ENCODE peak calls at places on chromosomes 6 and 20, in five cellular contexts. C is stimulated activated CD4-positive, alpha-beta T cell treated with anti-CD3 and anti-CD28 coated beads, Interleukin-2, amount 100 ng/mL, for 48 hours; N is Kasumi-1; W is anterior cingulate cortex; G is epithelial cell of esophagus. S is an unnamed sample.

GRCh38 chr6:166476061-166476591 is 93.4 kb upstream of the MPC1 start:
- DNase-seq in C (no peak), N (no peak), W (no peak), G (no peak), S (no peak)

GRCh38 chr6:33698494-33698893 is 13.0 kb downstream of the UQCC2 start:
- DNase-seq in C (no peak), N (no peak), W (no peak), G (no peak), S (no peak)

GRCh38 chr6:28215425-28215824 is 9.7 kb upstream of the ZSCAN9 start:
- DNase-seq in C (no peak), N (no peak), W (no peak), G (peak; percentile 44), S (no peak)

GRCh38 chr20:57993738-57994431 is 234.6 kb downstream of the ANKRD60 start:
- DNase-seq in C (no peak), N (no peak), W (no peak), G (no peak), S (peak; percentile 70)

GRCh38 chr6:149563203-149563927 is 2.8 kb upstream of the GINM1 start:
- DNase-seq in C (no peak), N (no peak), W (no peak), G (peak; percentile 82), S (no peak)

GRCh38 chr6:158536891-158537798 is 22.7 kb upstream of the TMEM181 start:
- DNase-seq in C (no peak), N (no peak), W (no peak), G (peak; percentile 20), S (peak; percentile 64)

GRCh38 chr20:62924567-62925419 is 1.5 kb downstream of the DIDO1 start:
- DNase-seq in C (no peak), N (peak; percentile 11), W (no peak), G (peak; percentile 93), S (no peak)

GRCh38 chr6:54003316-54003715 is 107.9 kb upstream of the MLIP start:
- DNase-seq in C (no peak), N (no peak), W (no peak), G (no peak), S (no peak)

GRCh38 chr6:126873351-126873750 is 245.1 kb upstream of the RSPO3 start:
- DNase-seq in C (no peak), N (no peak), W (no peak), G (no peak), S (no peak)

GRCh38 chr6:80003841-80004198 is 629 bp upstream of the TTK start:
- DNase-seq in C (peak; percentile 9), N (peak; percentile 82), W (peak; percentile 51), G (peak; percentile 9), S (peak; percentile 14)

GRCh38 chr6:3410385-3411360 is 46.2 kb downstream of the SLC22A23 start:
- DNase-seq in C (peak; percentile 67), N (peak; percentile 80), W (no peak), G (peak; percentile 65), S (peak; percentile 71)

S was measured in dorsolateral prefrontal cortex.